ENCODE peak calls at places on chromosomes 11 and 22, in six cellular contexts. D is mucosa of descending colon, G is left ventricle myocardium inferior, C is Peyer's patch, B is neural progenitor cell, P is WERI-Rb-1. W is an unnamed sample.

GRCh38 chr11:124670732-124671131 is 2.8 kb downstream of the SIAE start:
- DNase-seq in G (no peak), P (no peak), B (no peak), C (no peak), D (no peak), W (no peak)

GRCh38 chr11:25441432-25441831 is 890.5 kb upstream of the ANO3 start:
- DNase-seq in B (no peak), C (no peak), G (no peak), D (no peak), P (no peak), W (no peak)

GRCh38 chr22:30196141-30196866 is 50.3 kb downstream of the LIF start:
- DNase-seq in B (peak; percentile 29), C (peak; percentile 79), P (peak; percentile 59), G (peak; percentile 78), D (peak; percentile 83), W (no peak)

GRCh38 chr22:47352920-47353700 is 590.7 kb downstream of the TBC1D22A start:
- DNase-seq in C (peak; percentile 19), P (peak; percentile 3), D (no peak), G (no peak), B (no peak), W (no peak)

GRCh38 chr11:65224939-65225283 is 36.9 kb upstream of the POLA2 start:
- DNase-seq in G (peak; percentile 28), P (peak; percentile 89), D (no peak), B (peak; percentile 43), C (peak; percentile 61), W (no peak)

GRCh38 chr22:38755155-38755910 is 465 bp downstream of the SUN2 start:
- DNase-seq in C (peak; percentile 95), D (peak; percentile 97), B (peak; percentile 91), P (peak; percentile 68), G (peak; percentile 95), W (peak; percentile 80)

GRCh38 chr11:120350637-120351036 is 14.4 kb downstream of the ARHGEF12 start:
- DNase-seq in P (no peak), D (no peak), C (no peak), G (no peak), B (no peak), W (no peak)

GRCh38 chr22:29914165-29914564 is 31.2 kb downstream of the MTMR3 start:
- DNase-seq in C (no peak), B (no peak), P (no peak), D (no peak), G (no peak), W (peak; percentile 18)

GRCh38 chr11:116459644-116460043 is 313.1 kb downstream of the BUD13 start:
- DNase-seq in B (no peak), P (no peak), G (no peak), C (no peak), D (no peak), W (no peak)

GRCh38 chr11:86551286-86551685 is 121.1 kb downstream of the ME3 start:
- DNase-seq in G (no peak), D (no peak), C (no peak), P (no peak), B (no peak), W (no peak)

GRCh38 chr22:32175751-32176644 is 16.9 kb upstream of the C22orf42 start:
- DNase-seq in G (no peak), B (peak; percentile 73), D (no peak), C (no peak), P (peak; percentile 12), W (peak; percentile 62)

GRCh38 chr11:28696591-28696990 is 588.4 kb downstream of the METTL15 start:
- DNase-seq in B (no peak), P (no peak), G (no peak), D (no peak), C (no peak), W (no peak)

GRCh38 chr11:66015094-66015881 is 3.5 kb downstream of the CST6 start:
- DNase-seq in D (no peak), G (peak; percentile 32), C (no peak), P (no peak), B (no peak), W (no peak)

GRCh38 chr22:42202669-42203068 is 67.8 kb downstream of the TCF20 start:
- DNase-seq in D (no peak), P (no peak), B (no peak), G (no peak), C (no peak), W (no peak)

GRCh38 chr11:128244896-128245295 is 342.5 kb downstream of the ETS1 start:
- DNase-seq in B (no peak), P (no peak), G (no peak), C (no peak), D (no peak), W (no peak)

GRCh38 chr11:75492181-75492820 is 33.4 kb downstream of the GDPD5 start:
- DNase-seq in P (peak; percentile 52), D (peak; percentile 65), C (peak; percentile 74), B (no peak), G (no peak), W (no peak)

GRCh38 chr11:63592975-63593395 is 21.2 kb downstream of the PLAAT3 start:
- DNase-seq in C (peak; percentile 63), B (peak; percentile 24), G (no peak), P (peak; percentile 26), D (no peak), W (peak; percentile 36)

GRCh38 chr11:64181506-64182411 is 4.2 kb upstream of the STIP1 start:
- DNase-seq in B (peak; percentile 74), P (peak; percentile 94), G (peak; percentile 93), D (peak; percentile 92), C (peak; percentile 95), W (peak; percentile 88)

GRCh38 chr11:102760355-102761035 is 19.9 kb downstream of the MMP10 start:
- DNase-seq in D (no peak), C (no peak), P (no peak), B (no peak), G (no peak), W (no peak)

GRCh38 chr22:37230673-37231405 is 13.2 kb downstream of the RAC2 start:
- DNase-seq in D (peak; percentile 63), B (no peak), C (no peak), P (no peak), G (no peak), W (no peak)

GRCh38 chr11:32081901-32082300 is 9.0 kb upstream of the RCN1 start:
- DNase-seq in B (no peak), P (no peak), D (no peak), C (no peak), G (no peak), W (no peak)

GRCh38 chr11:6249822-6250555 is 9.6 kb upstream of the CCKBR start:
- DNase-seq in C (peak; percentile 87), P (no peak), G (peak; percentile 69), B (no peak), D (peak; percentile 70), W (peak; percentile 38)

GRCh38 chr11:134050541-134051383 is 18.1 kb upstream of the JAM3 start:
- DNase-seq in P (peak; percentile 95), G (peak; percentile 71), D (peak; percentile 88), C (peak; percentile 82), B (peak; percentile 77), W (peak; percentile 96)

GRCh38 chr22:21771631-21771976 is 36.0 kb upstream of the YPEL1 start:
- DNase-seq in B (no peak), C (peak; percentile 11), P (no peak), G (no peak), D (no peak), W (no peak)
- H3K36me3 ChIP-seq in B (peaks cover 7% of the 10 kb centered on the region), C (peaks cover 74% of the 10 kb centered on the region), P (peaks cover 79% of the 10 kb centered on the region), G (peaks cover 64% of the 10 kb centered on the region), D (peaks cover 8% of the 10 kb centered on the region), W (peaks cover 37% of the 10 kb centered on the region)

GRCh38 chr11:70334351-70334995 is 63.9 kb upstream of the CTTN start:
- DNase-seq in P (no peak), C (no peak), B (no peak), G (no peak), D (no peak), W (no peak)
- H3K36me3 ChIP-seq in P (peaks cover 95% of the 10 kb centered on the region), C (peaks cover 100% of the 10 kb centered on the region), B (peaks cover 16% of the 10 kb centered on the region), G (peaks cover 99% of the 10 kb centered on the region), D (peaks cover 17% of the 10 kb centered on the region), W (peaks cover 75% of the 10 kb centered on the region)

GRCh38 chr11:12168114-12168513 is 57.7 kb downstream of the MICAL2 start:
- DNase-seq in P (no peak), C (no peak), D (no peak), B (no peak), G (no peak), W (no peak)

GRCh38 chr11:12165237-12165875 is 55.0 kb downstream of the MICAL2 start:
- DNase-seq in P (no peak), C (peak; percentile 60), G (no peak), B (no peak), D (no peak), W (no peak)

GRCh38 chr11:12169822-12170221 is 59.4 kb downstream of the MICAL2 start:
- DNase-seq in D (no peak), C (no peak), P (no peak), G (no peak), B (no peak), W (no peak)

GRCh38 chr11:12166299-12167092 is 56.1 kb downstream of the MICAL2 start:
- DNase-seq in G (no peak), P (no peak), C (no peak), B (no peak), D (no peak), W (no peak)

DNA sequence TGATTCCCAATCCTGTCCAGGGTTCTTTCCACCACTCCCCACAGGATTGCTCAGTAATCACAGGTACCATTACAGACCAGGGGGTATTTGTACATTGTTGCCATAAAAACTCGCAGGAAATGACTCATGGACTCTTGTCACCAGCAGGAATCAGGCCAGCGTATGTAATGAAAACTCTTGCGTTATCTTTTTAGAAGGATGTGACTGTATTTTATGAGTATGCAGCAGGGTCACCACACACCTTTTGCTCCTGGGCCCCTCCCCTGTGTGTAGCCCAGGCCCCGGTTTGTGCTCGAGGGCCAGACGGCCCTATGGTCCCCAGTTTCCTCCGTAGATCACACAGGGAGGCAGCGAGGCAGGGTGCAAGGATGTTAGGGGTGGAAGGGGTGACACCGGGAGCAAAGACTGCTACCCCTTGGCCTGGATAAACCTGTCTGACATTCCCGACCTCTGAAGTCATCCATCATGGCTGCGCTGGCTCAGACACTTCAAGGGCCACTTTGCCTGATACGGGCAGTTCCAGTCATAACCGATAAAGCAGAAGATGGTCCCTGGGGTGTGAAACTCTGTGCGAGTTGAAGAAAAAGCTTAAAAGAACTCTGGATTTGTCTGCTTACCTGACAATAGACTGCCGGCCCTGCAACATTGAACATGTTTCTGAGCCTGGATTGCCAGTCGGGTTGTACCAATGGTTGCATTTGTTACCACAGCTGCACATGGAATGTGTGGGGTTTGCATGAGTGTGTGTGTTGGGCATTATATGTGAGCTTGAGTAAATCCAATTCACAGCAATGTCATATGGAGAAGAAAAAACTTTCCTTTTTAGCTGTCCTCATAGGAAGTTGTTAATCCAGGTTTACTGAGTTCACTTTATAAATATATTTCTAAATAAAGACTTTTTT is 57.0 kb downstream of the MICAL2 start:
- DNase-seq in D (peak; percentile 71), G (no peak), C (peak; percentile 80), P (no peak), B (no peak), W (no peak)
- H3K36me3 ChIP-seq in D (no peaks in the 10 kb centered on the region), G (peaks cover 9% of the 10 kb centered on the region), C (peaks cover 17% of the 10 kb centered on the region), P (no peaks in the 10 kb centered on the region), B (no peaks in the 10 kb centered on the region), W (peaks cover 7% of the 10 kb centered on the region)

DNA sequence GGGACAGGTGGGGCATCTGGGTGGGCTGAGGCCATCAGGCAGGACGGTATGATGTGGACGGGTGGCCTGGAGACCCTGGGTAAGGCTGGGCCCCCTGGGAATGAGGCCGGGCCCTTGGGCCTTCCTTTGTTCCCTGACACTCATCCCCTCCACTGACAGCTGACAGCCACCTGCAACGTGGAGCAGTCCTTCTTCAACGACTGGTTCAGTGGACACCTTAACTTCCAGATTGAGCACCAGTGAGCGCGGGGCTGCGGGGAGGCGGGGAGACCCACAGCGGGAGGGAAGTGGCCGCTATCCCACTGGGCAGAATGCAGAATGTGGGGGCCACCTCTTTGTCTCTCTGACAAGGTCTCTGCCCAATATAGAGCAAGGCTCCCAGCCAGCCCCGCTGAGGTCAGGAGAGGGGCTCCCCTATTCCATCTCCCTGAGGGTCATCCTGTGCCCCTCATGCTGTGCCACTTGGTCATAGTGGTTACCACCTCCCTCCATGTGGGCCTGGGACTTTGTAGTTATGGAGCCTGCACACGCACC is 27.7 kb downstream of the FADS3 start:
- DNase-seq in G (no peak), D (no peak), B (no peak), P (no peak), C (no peak), W (no peak)
- H3K36me3 ChIP-seq in G (peaks cover 4% of the 10 kb centered on the region), D (no peaks in the 10 kb centered on the region), B (no peaks in the 10 kb centered on the region), P (peaks cover 76% of the 10 kb centered on the region), C (peaks cover 16% of the 10 kb centered on the region), W (peaks cover 20% of the 10 kb centered on the region)

W was measured in SK-N-SH.